ENCODE peak calls at places on chromosomes 7 and 10, in eight cellular contexts. Q is NCI-H446, H is A172, O is HTR-8/SVneo, N is HAP-1, E is glutamatergic neuron, I is endothelial cell of umbilical vein, G is osteocyte. F is an unnamed sample.

GRCh38 chr7:87148332-87148955 is 3.8 kb upstream of the DMTF1 start:
- DNase-seq in Q (peak), H (peak), O (no peak), N (no peak), E (no peak), I (peak), G (no peak), F (no peak)

GRCh38 chr10:3339531-3339950 is 167.0 kb upstream of the PITRM1 start:
- DNase-seq in Q (no peak), H (peak), O (no peak), N (no peak), E (no peak), I (peak), G (no peak), F (no peak)

GRCh38 chr10:71161429-71161828 is 50.9 kb upstream of the UNC5B start:
- DNase-seq in Q (no peak), H (peak), O (no peak), N (no peak), E (no peak), I (no peak), G (no peak), F (peak)

GRCh38 chr10:35706959-35707358 is 64.9 kb upstream of the FZD8 start:
- DNase-seq in Q (no peak), H (no peak), O (no peak), N (no peak), E (no peak), I (no peak), G (no peak), F (no peak)

GRCh38 chr7:116239434-116239833 is 29.1 kb downstream of the TES start:
- DNase-seq in Q (no peak), H (no peak), O (no peak), N (no peak), E (no peak), I (no peak), G (no peak), F (no peak)

GRCh38 chr10:71333154-71333887 is 14.3 kb downstream of the SLC29A3 start:
- DNase-seq in Q (peak), H (no peak), O (no peak), N (no peak), E (no peak), I (no peak), G (no peak), F (no peak)

GRCh38 chr7:22810843-22811242 is 11.8 kb downstream of the TOMM7 start:
- DNase-seq in Q (no peak), H (no peak), O (no peak), N (no peak), E (no peak), I (no peak), G (no peak), F (no peak)

GRCh38 chr10:71314028-71314693 is 4.9 kb upstream of the SLC29A3 start:
- DNase-seq in Q (peak), H (peak), O (peak), N (peak), E (no peak), I (peak), G (no peak), F (peak)

GRCh38 chr10:78953124-78954008 is 115.4 kb upstream of the ZMIZ1 start:
- DNase-seq in Q (peak), H (peak), O (peak), N (no peak), E (no peak), I (no peak), G (no peak), F (peak)

GRCh38 chr7:87564290-87564963 is 36.3 kb downstream of the ABCB1 start:
- DNase-seq in Q (no peak), H (peak), O (no peak), N (peak), E (no peak), I (peak), G (no peak), F (peak)

GRCh38 chr10:119210633-119211032 is 3.3 kb downstream of the GRK5 start:
- DNase-seq in Q (no peak), H (no peak), O (no peak), N (no peak), E (no peak), I (no peak), G (no peak), F (no peak)

GRCh38 chr10:124568339-124568738 is 106.7 kb downstream of the LHPP start:
- DNase-seq in Q (no peak), H (no peak), O (no peak), N (no peak), E (peak), I (no peak), G (no peak), F (no peak)

GRCh38 chr7:115868369-115868768 is 162.2 kb downstream of the TFEC start:
- DNase-seq in Q (no peak), H (no peak), O (no peak), N (no peak), E (no peak), I (no peak), G (no peak), F (no peak)

GRCh38 chr7:2873686-2874551 is 29.8 kb upstream of the GNA12 start:
- DNase-seq in Q (peak), H (peak), O (peak), N (peak), E (no peak), I (peak), G (no peak), F (peak)

GRCh38 chr7:12771378-12771877 is 84.0 kb downstream of the ARL4A start:
- DNase-seq in Q (peak), H (peak), O (peak), N (no peak), E (peak), I (peak), G (no peak), F (peak)

GRCh38 chr10:77700086-77700485 is 62.5 kb upstream of the KCNMA1 start:
- DNase-seq in Q (no peak), H (no peak), O (no peak), N (no peak), E (no peak), I (no peak), G (no peak), F (no peak)

GRCh38 chr10:12631787-12632562 is 282.6 kb downstream of the CAMK1D start:
- DNase-seq in Q (no peak), H (no peak), O (no peak), N (no peak), E (no peak), I (no peak), G (peak), F (no peak)

GRCh38 chr10:106338486-106338885 is 826.0 kb downstream of the SORCS1 start:
- DNase-seq in Q (no peak), H (no peak), O (no peak), N (no peak), E (no peak), I (no peak), G (no peak), F (no peak)

GRCh38 chr7:151085329-151085690 is 965 bp upstream of the AGAP3 start:
- DNase-seq in Q (no peak), H (no peak), O (no peak), N (no peak), E (no peak), I (peak), G (no peak), F (no peak)

GRCh38 chr7:50088463-50089129 is 4.5 kb downstream of the ZPBP start:
- DNase-seq in Q (no peak), H (no peak), O (no peak), N (no peak), E (no peak), I (no peak), G (no peak), F (no peak)

GRCh38 chr7:45917658-45918057 is 3.4 kb downstream of the IGFBP3 start:
- DNase-seq in Q (peak), H (peak), O (peak), N (peak), E (peak), I (peak), G (peak), F (peak)

GRCh38 chr7:11458736-11459483 is 373.1 kb downstream of the THSD7A start:
- DNase-seq in Q (peak), H (peak), O (no peak), N (no peak), E (no peak), I (peak), G (no peak), F (no peak)

GRCh38 chr10:131215776-131216175 is 95.7 kb downstream of the TCERG1L start:
- DNase-seq in Q (no peak), H (no peak), O (no peak), N (no peak), E (no peak), I (no peak), G (no peak), F (no peak)

GRCh38 chr7:69598487-69599148 is 343 bp downstream of the AUTS2 start:
- DNase-seq in Q (no peak), H (peak), O (no peak), N (no peak), E (no peak), I (no peak), G (no peak), F (no peak)

F was measured in MG63.